ENCODE peak calls at places on chromosomes 7 and 10, in seven cellular contexts. Q, M, I, L, B, T and P are unnamed samples.

GRCh38 chr10:94308866-94309265 is 53.9 kb downstream of the NOC3L start:
- DNase-seq in Q (peak), B (no peak), I (peak), M (no peak), T (no peak), L (no peak), P (no peak)

GRCh38 chr7:39085590-39086049 is 107.9 kb downstream of the POU6F2 start:
- DNase-seq in T (no peak), B (no peak), L (no peak), I (no peak), M (no peak), Q (peak), P (no peak)

GRCh38 chr7:98420966-98421612 is 20.2 kb upstream of the BAIAP2L1 start:
- DNase-seq in B (no peak), I (no peak), T (no peak), M (no peak), L (peak), Q (peak), P (peak)

GRCh38 chr7:149552778-149553177 is 55.2 kb upstream of the ZNF746 start:
- DNase-seq in L (no peak), I (no peak), B (no peak), Q (no peak), T (no peak), M (no peak), P (no peak)

GRCh38 chr7:80186721-80187120 is 52.1 kb downstream of the GNAI1 start:
- DNase-seq in L (no peak), M (no peak), Q (no peak), B (no peak), I (no peak), T (no peak), P (no peak)

GRCh38 chr7:2099036-2099957 is 133.4 kb downstream of the MAD1L1 start:
- DNase-seq in T (no peak), M (no peak), I (peak), L (no peak), B (no peak), Q (peak), P (peak)

GRCh38 chr10:69819713-69820506 is 18.2 kb downstream of the COL13A1 start:
- DNase-seq in I (peak), Q (peak), L (no peak), M (no peak), T (no peak), B (no peak), P (no peak)

GRCh38 chr7:24069751-24070150 is 214.2 kb upstream of the NPY start:
- DNase-seq in I (no peak), Q (no peak), B (no peak), L (no peak), T (no peak), M (no peak), P (no peak)

GRCh38 chr7:13067036-13067435 is 379.6 kb downstream of the ARL4A start:
- DNase-seq in T (no peak), Q (no peak), M (no peak), I (no peak), L (no peak), B (no peak), P (no peak)

DNA sequence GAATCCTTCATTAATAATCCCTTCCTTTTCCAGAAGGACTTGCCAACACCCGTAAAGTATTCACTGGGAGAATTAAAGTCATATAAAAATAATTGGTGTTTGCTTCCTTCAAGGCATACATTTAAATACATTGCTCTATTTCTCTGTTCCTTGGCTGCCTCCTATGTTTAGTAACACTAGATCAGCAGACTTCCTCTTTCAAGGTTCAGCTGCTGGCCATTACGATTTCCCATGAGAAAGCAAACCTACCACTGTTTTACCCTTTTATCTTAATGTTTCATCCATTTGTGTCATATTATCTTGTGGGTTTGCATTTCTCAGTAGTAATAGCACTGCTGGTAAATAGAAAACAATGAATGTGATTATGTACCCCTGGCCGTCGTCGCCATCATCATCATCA is 313.9 kb upstream of the BMPER start:
- DNase-seq in I (peak), T (no peak), M (no peak), Q (peak), L (no peak), B (no peak), P (no peak)
- H3K27ac ChIP-seq in I (no peak), T (no peak), M (no peak), Q (no peak), L (no peak), B (no peak), P (no peak)

GRCh38 chr10:71703577-71703976 is 16.0 kb downstream of the C10orf105 start:
- DNase-seq in B (no peak), I (no peak), M (no peak), T (no peak), Q (no peak), L (no peak), P (no peak)
- TF ChIP-seq CTCF in B (no peak), I (no peak), M (no peak), T (no peak), Q (no peak), L (no peak), P (peak)

GRCh38 chr10:95456486-95456885 is 104.7 kb downstream of the SORBS1 start:
- DNase-seq in I (no peak), Q (no peak), B (no peak), M (no peak), T (no peak), L (no peak), P (no peak)
- H3K27ac ChIP-seq in I (no peak), Q (no peak), B (no peak), M (no peak), T (peak), L (no peak), P (no peak)

GRCh38 chr7:142583424-142583823 is 165.8 kb upstream of the PRSS1 start:
- DNase-seq in M (peak), B (peak), L (no peak), I (peak), T (no peak), Q (peak), P (no peak)
- TF ChIP-seq CTCF in M (no peak), B (no peak), L (no peak), I (no peak), T (no peak), Q (no peak), P (no peak)

GRCh38 chr7:101905203-101905865 is 87.9 kb downstream of the CUX1 start:
- DNase-seq in M (no peak), L (no peak), Q (no peak), I (peak), B (no peak), T (no peak), P (no peak)

GRCh38 chr7:101903505-101903849 is 86.1 kb downstream of the CUX1 start:
- DNase-seq in T (no peak), I (no peak), Q (no peak), L (no peak), B (no peak), M (no peak), P (no peak)

GRCh38 chr7:101904019-101904418 is 86.6 kb downstream of the CUX1 start:
- DNase-seq in I (no peak), B (no peak), T (no peak), L (no peak), Q (no peak), M (no peak), P (no peak)

GRCh38 chr7:101901661-101902491 is 84.5 kb downstream of the CUX1 start:
- DNase-seq in M (no peak), T (no peak), Q (peak), B (no peak), I (peak), L (no peak), P (no peak)

GRCh38 chr7:101902680-101903504 is 85.5 kb downstream of the CUX1 start:
- DNase-seq in T (no peak), Q (no peak), L (no peak), I (no peak), M (no peak), B (no peak), P (no peak)
- H3K27ac ChIP-seq in T (no peak), Q (no peak), L (no peak), I (no peak), M (peak), B (no peak), P (no peak)